ENCODE peak calls at places on chromosomes 3 and 15, in six cellular contexts. A is right lobe of liver, N is adrenal gland, V is breast epithelium, M is hepatocyte, H is GM12878. L is an unnamed sample. For H3K27me3, H3K9me3 and H3K4me1, the result is how much of the 10 kb centered on the place peaks cover.

GRCh38 chr3:39185959-39186691 is 6.3 kb downstream of the XIRP1 start:
- DNase-seq in A (no peak), N (no peak), V (no peak), M (no peak), H (no peak), L (no peak)

GRCh38 chr3:15923640-15924405 is 126.0 kb upstream of the ANKRD28 start:
- DNase-seq in A (no peak), N (no peak), V (no peak), M (no peak), H (no peak), L (no peak)

GRCh38 chr3:143436231-143436930 is 316.8 kb downstream of the CHST2 start:
- DNase-seq in A (no peak), N (no peak), V (no peak), M (no peak), H (no peak), L (no peak)

GRCh38 chr15:75661041-75661778 is 13.5 kb downstream of the SNX33 start:
- DNase-seq in A (peak), N (peak), V (peak), M (peak), H (no peak), L (peak)

GRCh38 chr3:118817748-118818165 is 216.9 kb downstream of the IGSF11 start:
- DNase-seq in A (no peak), N (peak), V (no peak), M (peak), H (no peak), L (peak)

GRCh38 chr15:58555168-58556027 is 123.6 kb downstream of the LIPC start:
- DNase-seq in A (no peak), N (no peak), V (no peak), M (no peak), H (no peak), L (no peak)

GRCh38 chr15:68372291-68372811 is 59.6 kb downstream of the ITGA11 start:
- DNase-seq in A (no peak), N (peak), V (no peak), M (no peak), H (no peak), L (no peak)

GRCh38 chr3:29618395-29619291 is 337.8 kb downstream of the RBMS3 start:
- DNase-seq in A (no peak), N (no peak), V (no peak), M (no peak), H (no peak), L (no peak)

GRCh38 chr15:51093865-51094605 is 671 bp downstream of the TNFAIP8L3 start:
- DNase-seq in A (peak), N (peak), V (no peak), M (peak), H (no peak), L (no peak)

GRCh38 chr3:61964566-61964965 is 403.2 kb downstream of the PTPRG start:
- DNase-seq in A (no peak), N (no peak), V (no peak), M (no peak), H (no peak), L (no peak)

GRCh38 chr3:155805204-155805801 is 775 bp downstream of the C3orf33 start:
- DNase-seq in A (peak), N (peak), V (no peak), M (no peak), H (no peak), L (peak)

GRCh38 chr3:40309925-40310635 is 573 bp downstream of the EIF1B start:
- DNase-seq in A (peak), N (peak), V (peak), M (peak), H (no peak), L (peak)

GRCh38 chr3:36305929-36306520 is 74.3 kb upstream of the STAC start:
- DNase-seq in A (no peak), N (no peak), V (no peak), M (no peak), H (no peak), L (no peak)

GRCh38 chr15:66186049-66186825 is 67.3 kb downstream of the MEGF11 start:
- DNase-seq in A (no peak), N (no peak), V (no peak), M (no peak), H (no peak), L (peak)

GRCh38 chr3:117016359-117016758 is 306.8 kb downstream of the TUSC7 start:
- DNase-seq in A (no peak), N (no peak), V (no peak), M (peak), H (no peak), L (no peak)

GRCh38 chr15:26179906-26180305 is 316.8 kb upstream of the ATP10A start:
- DNase-seq in A (no peak), N (no peak), V (no peak), M (peak), H (no peak), L (no peak)

GRCh38 chr3:25571285-25571684 is 93.4 kb downstream of the TOP2B start:
- DNase-seq in A (no peak), N (no peak), V (no peak), M (no peak), H (no peak), L (no peak)
- H3K27me3 ChIP-seq in A (under half), N (under half), V (under half), M (under half), H (under half), L (under half)

GRCh38 chr3:51392301-51393095 is 1.4 kb downstream of the RBM15B start:
- DNase-seq in A (no peak), N (peak), V (no peak), M (no peak), H (no peak), L (no peak)
- H3K9me3 ChIP-seq in A (under half), N (under half), V (under half), M (under half), H (under half), L (under half)

DNA sequence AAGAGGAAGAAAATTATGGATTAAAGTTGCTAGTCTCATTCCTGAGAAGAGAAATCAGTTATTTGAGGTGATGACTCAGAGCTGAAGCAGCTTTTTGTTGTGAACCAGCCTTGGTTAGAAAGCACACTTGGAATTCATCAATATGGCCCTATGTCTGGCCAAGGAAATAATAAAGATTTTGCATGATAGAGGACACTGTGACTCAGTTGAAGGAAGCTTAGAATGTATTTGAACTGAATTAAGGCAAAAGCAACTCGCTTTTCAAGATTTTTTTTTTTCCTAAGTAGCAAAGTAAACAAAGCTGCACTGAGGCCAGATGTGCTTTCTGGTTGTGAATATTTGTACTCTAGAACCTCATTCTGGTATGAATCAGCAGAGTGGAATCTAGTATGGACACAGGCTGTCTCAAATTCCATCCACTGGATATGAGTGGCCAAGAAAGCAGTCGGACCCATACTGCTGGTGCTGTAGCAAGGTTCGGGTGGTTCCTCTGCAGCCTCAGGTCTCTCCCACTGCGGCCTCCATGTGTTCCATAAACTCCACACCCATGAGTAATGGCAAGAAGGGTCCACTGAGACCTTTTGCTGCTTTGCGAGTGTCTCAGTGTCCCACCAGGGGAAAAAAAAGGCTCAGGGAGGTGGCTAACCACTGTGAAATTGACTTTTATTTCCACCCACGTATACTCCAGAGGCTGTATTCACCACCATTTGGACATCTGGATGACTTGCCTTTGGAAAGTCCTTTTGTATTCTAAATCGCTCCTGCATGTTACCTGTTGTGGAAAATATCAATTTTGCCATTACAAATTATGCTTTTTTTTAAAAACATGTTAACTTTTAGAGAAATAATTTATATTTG is 53.1 kb downstream of the TGFBR2 start:
- DNase-seq in A (no peak), N (no peak), V (no peak), M (peak), H (no peak), L (no peak)
- H3K4me1 ChIP-seq in A (under half), N (half or more), V (under half), M (under half), H (under half), L (under half)

DNA sequence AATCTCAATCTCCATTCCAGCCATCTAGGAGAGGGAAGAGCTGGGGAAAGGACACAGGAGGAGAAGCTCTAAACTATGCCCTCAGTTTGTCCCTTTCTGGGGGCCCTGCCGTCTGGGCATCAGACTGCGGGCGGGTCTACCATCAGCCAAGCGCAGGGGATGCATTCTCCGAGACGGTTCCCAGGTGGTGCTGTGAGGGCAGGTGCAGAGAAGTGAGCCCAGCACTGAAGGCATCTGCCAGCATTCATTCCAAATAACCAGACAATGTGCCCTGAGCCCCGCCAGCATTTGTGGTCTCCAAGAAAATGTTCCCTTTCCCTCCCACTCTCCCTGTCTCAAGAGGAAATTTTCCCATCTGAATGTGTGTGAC is 265.7 kb downstream of the XXYLT1 start:
- DNase-seq in A (no peak), N (no peak), V (no peak), M (no peak), H (no peak), L (no peak)
- H3K27me3 ChIP-seq in A (under half), N (under half), V (under half), M (under half), H (under half), L (under half)

GRCh38 chr15:25090073-25090733 is 135.4 kb downstream of the SNRPN start:
- DNase-seq in A (no peak), N (no peak), V (no peak), M (no peak), H (no peak), L (no peak)
- H3K9me3 ChIP-seq in A (under half), N (under half), V (half or more), M (under half), H (under half), L (half or more)

DNA sequence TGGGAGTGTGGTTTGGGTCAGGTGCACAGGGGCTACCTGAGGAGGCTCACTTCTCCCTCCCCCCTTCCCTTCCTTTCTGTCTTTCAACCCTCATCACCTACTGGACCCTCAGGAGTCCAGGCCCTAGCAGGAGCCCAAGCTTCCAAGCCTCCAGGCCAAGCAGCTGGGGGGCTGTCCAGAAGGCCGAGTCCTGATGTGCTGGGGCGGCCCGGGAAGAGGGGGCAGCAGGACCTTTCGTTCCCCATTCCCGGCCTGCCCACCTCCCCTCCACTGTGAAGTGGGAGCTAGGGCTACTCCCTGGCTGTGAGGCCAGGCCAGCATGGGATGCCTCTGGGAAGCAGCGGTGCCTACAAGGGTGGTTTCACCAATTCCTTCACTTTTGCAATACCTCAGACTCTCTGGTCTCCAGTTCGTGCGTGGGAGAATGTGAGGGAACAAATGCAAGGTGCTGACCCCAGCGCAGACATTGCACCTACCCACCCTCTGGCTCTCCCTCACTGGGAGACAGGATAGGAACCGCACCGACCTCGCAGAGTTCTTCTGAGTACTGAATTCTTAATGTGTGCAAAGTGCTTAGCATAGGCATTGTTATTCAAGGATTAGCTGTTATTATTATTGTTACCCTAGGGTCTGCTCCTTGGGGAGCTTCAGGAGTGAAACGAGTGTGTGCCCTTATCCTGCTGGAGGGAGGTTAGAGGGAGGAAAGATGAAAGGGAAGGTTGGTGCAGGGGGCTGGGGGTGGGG is 2.5 kb downstream of the EPHB3 start:
- DNase-seq in A (no peak), N (no peak), V (no peak), M (no peak), H (no peak), L (no peak)
- H3K4me1 ChIP-seq in A (under half), N (under half), V (under half), M (under half), H (under half), L (half or more)

GRCh38 chr3:73509066-73509465 is 115.7 kb downstream of the PDZRN3 start:
- DNase-seq in A (no peak), N (no peak), V (no peak), M (no peak), H (no peak), L (no peak)

GRCh38 chr3:73508330-73508954 is 116.3 kb downstream of the PDZRN3 start:
- DNase-seq in A (no peak), N (peak), V (no peak), M (peak), H (no peak), L (peak)

GRCh38 chr3:73510784-73511183 is 114.0 kb downstream of the PDZRN3 start:
- DNase-seq in A (no peak), N (no peak), V (no peak), M (no peak), H (no peak), L (no peak)

GRCh38 chr3:73510298-73510697 is 114.4 kb downstream of the PDZRN3 start:
- DNase-seq in A (no peak), N (no peak), V (no peak), M (no peak), H (no peak), L (no peak)

GRCh38 chr3:73509812-73510211 is 114.9 kb downstream of the PDZRN3 start:
- DNase-seq in A (no peak), N (no peak), V (no peak), M (no peak), H (no peak), L (no peak)
- H3K27me3 ChIP-seq in A (under half), N (under half), V (under half), M (under half), H (under half), L (under half)

GRCh38 chr15:79919090-79919748 is 22.4 kb upstream of the MTHFS start:
- DNase-seq in A (no peak), N (no peak), V (no peak), M (peak), H (no peak), L (no peak)
- H3K9me3 ChIP-seq in A (under half), N (under half), V (half or more), M (under half), H (half or more), L (under half)

L was measured in stomach.